ENCODE peak calls at places on chromosomes 7 and 10, in seven cellular contexts. P is Right ventricle myocardium inferior; D is LoVo; A is effector memory CD8-positive, alpha-beta T cell; M is GM19239; T is NCI-H1417 treated with DMSO at 0.1 percent for 48 hours; V is stimulated activated CD4-positive, alpha-beta T cell treated with anti-CD3 and anti-CD28 coated beads, Interleukin-1b, Interleukin-23, amount 100 ng/mL, for 4 hours. Q is an unnamed sample.
A peak's percentile ranks its signal among the peaks of the same experiment; 100 is the strongest.

GRCh38 chr7:146176790-146177189 is 60.2 kb downstream of the CNTNAP2 start:
- DNase-seq in P (no peak), D (no peak), A (no peak), M (no peak), T (no peak), V (no peak), Q (no peak)

GRCh38 chr7:5036446-5036845 is 9.2 kb upstream of the RBAK start:
- DNase-seq in P (no peak), D (no peak), A (no peak), M (no peak), T (no peak), V (no peak), Q (no peak)

GRCh38 chr10:124249196-124249595 is 155.8 kb upstream of the CHST15 start:
- DNase-seq in P (no peak), D (no peak), A (no peak), M (no peak), T (no peak), V (no peak), Q (no peak)

GRCh38 chr7:6487184-6487545 is 39.4 kb upstream of the DAGLB start:
- DNase-seq in P (no peak), D (no peak), A (no peak), M (no peak), T (no peak), V (no peak), Q (no peak)

GRCh38 chr7:95529701-95530100 is 44.0 kb downstream of the ASB4 start:
- DNase-seq in P (no peak), D (no peak), A (no peak), M (no peak), T (no peak), V (no peak), Q (no peak)

GRCh38 chr10:79397051-79397450 is 48.4 kb downstream of the ZCCHC24 start:
- DNase-seq in P (no peak), D (no peak), A (no peak), M (no peak), T (no peak), V (no peak), Q (no peak)

GRCh38 chr7:45580053-45580872 is 6.1 kb downstream of the ADCY1 start:
- DNase-seq in P (no peak), D (no peak), A (no peak), M (no peak), T (no peak), V (no peak), Q (no peak)

GRCh38 chr7:37824987-37825509 is 23.3 kb upstream of the NME8 start:
- DNase-seq in P (no peak), D (no peak), A (no peak), M (no peak), T (no peak), V (no peak), Q (no peak)

GRCh38 chr10:103578782-103579382 is 85.4 kb downstream of the NEURL1 start:
- DNase-seq in P (no peak), D (no peak), A (no peak), M (peak; percentile 67), T (no peak), V (no peak), Q (no peak)

GRCh38 chr7:47383064-47383463 is 198.8 kb downstream of the TNS3 start:
- DNase-seq in P (no peak), D (no peak), A (no peak), M (no peak), T (no peak), V (no peak), Q (no peak)

GRCh38 chr7:125088555-125088954 is 158.9 kb upstream of the POT1 start:
- DNase-seq in P (no peak), D (no peak), A (no peak), M (no peak), T (no peak), V (no peak), Q (no peak)

GRCh38 chr7:24477807-24478655 is 95.2 kb upstream of the PALS2 start:
- DNase-seq in P (no peak), D (no peak), A (no peak), M (no peak), T (no peak), V (no peak), Q (peak; percentile 72)

GRCh38 chr10:118332948-118333710 is 9.0 kb downstream of the FAM204A start:
- DNase-seq in P (no peak), D (no peak), A (no peak), M (no peak), T (peak; percentile 58), V (no peak), Q (no peak)

GRCh38 chr7:128398016-128398840 is 11.6 kb downstream of the IMPDH1 start:
- DNase-seq in P (no peak), D (peak; percentile 39), A (no peak), M (no peak), T (no peak), V (peak; percentile 33), Q (no peak)

GRCh38 chr10:73819513-73820093 is 8.2 kb upstream of the NDST2 start:
- DNase-seq in P (no peak), D (no peak), A (no peak), M (no peak), T (no peak), V (no peak), Q (no peak)

GRCh38 chr10:126124923-126125322 is 228.6 kb downstream of the FANK1 start:
- DNase-seq in P (no peak), D (no peak), A (no peak), M (no peak), T (no peak), V (no peak), Q (no peak)

GRCh38 chr7:139317954-139318505 is 23.1 kb upstream of the FMC1 start:
- DNase-seq in P (no peak), D (no peak), A (no peak), M (no peak), T (no peak), V (no peak), Q (no peak)

Q was measured in right atrium auricular region.